ENCODE peak calls at places on chromosomes 5 and 9, in ten cellular contexts. One of them, this sample, is unnamed. For H3K4me1, the result is how much of the 10 kb centered on the place peaks cover.

GRCh38 chr9:14222149-14222835 is 91.6 kb downstream of the NFIB start:
- DNase-seq in HCT116: no peak
- DNase-seq in esophagus squamous epithelium: no peak
- DNase-seq in upper lobe of right lung: no peak
- DNase-seq in psoas muscle: no peak
- DNase-seq in gastrocnemius medialis: no peak
- DNase-seq in pancreas: no peak
- DNase-seq in fibroblast of lung: no peak
- DNase-seq in ovary: no peak
- DNase-seq in aorta: no peak
- DNase-seq in this sample: no peak

GRCh38 chr9:133144142-133144886 is 19.4 kb downstream of the GBGT1 start:
- DNase-seq in aorta: peak
- DNase-seq in ovary: no peak
- DNase-seq in upper lobe of right lung: peak
- DNase-seq in gastrocnemius medialis: peak
- DNase-seq in fibroblast of lung: peak
- DNase-seq in esophagus squamous epithelium: peak
- DNase-seq in pancreas: peak
- DNase-seq in psoas muscle: peak
- DNase-seq in HCT116: no peak
- DNase-seq in this sample: peak

GRCh38 chr5:92409131-92409530 is 1026.0 kb upstream of the ARRDC3 start:
- DNase-seq in gastrocnemius medialis: no peak
- DNase-seq in psoas muscle: no peak
- DNase-seq in ovary: no peak
- DNase-seq in fibroblast of lung: peak
- DNase-seq in pancreas: no peak
- DNase-seq in HCT116: no peak
- DNase-seq in aorta: no peak
- DNase-seq in esophagus squamous epithelium: no peak
- DNase-seq in upper lobe of right lung: no peak
- DNase-seq in this sample: no peak

GRCh38 chr9:93480728-93481324 is 27.4 kb upstream of the FAM120AOS start:
- DNase-seq in ovary: no peak
- DNase-seq in HCT116: no peak
- DNase-seq in fibroblast of lung: no peak
- DNase-seq in aorta: no peak
- DNase-seq in esophagus squamous epithelium: no peak
- DNase-seq in gastrocnemius medialis: no peak
- DNase-seq in pancreas: no peak
- DNase-seq in psoas muscle: no peak
- DNase-seq in upper lobe of right lung: no peak
- DNase-seq in this sample: no peak

GRCh38 chr5:18778226-18778625 is 1144.0 kb downstream of the TAF11L14 start:
- DNase-seq in upper lobe of right lung: no peak
- DNase-seq in fibroblast of lung: no peak
- DNase-seq in pancreas: no peak
- DNase-seq in esophagus squamous epithelium: no peak
- DNase-seq in gastrocnemius medialis: no peak
- DNase-seq in psoas muscle: no peak
- DNase-seq in ovary: no peak
- DNase-seq in HCT116: no peak
- DNase-seq in aorta: no peak
- DNase-seq in this sample: no peak

GRCh38 chr5:13976867-13977479 is 32.5 kb upstream of the DNAH5 start:
- DNase-seq in fibroblast of lung: peak
- DNase-seq in psoas muscle: no peak
- DNase-seq in esophagus squamous epithelium: no peak
- DNase-seq in HCT116: peak
- DNase-seq in aorta: no peak
- DNase-seq in pancreas: no peak
- DNase-seq in ovary: no peak
- DNase-seq in upper lobe of right lung: no peak
- DNase-seq in gastrocnemius medialis: no peak
- DNase-seq in this sample: no peak

GRCh38 chr9:30932226-30932625 is 1452.2 kb upstream of the ACO1 start:
- DNase-seq in aorta: no peak
- DNase-seq in ovary: no peak
- DNase-seq in fibroblast of lung: peak
- DNase-seq in HCT116: peak
- DNase-seq in psoas muscle: no peak
- DNase-seq in gastrocnemius medialis: no peak
- DNase-seq in pancreas: no peak
- DNase-seq in upper lobe of right lung: no peak
- DNase-seq in esophagus squamous epithelium: no peak
- DNase-seq in this sample: no peak

GRCh38 chr5:138438003-138438723 is 694 bp upstream of the REEP2 start:
- DNase-seq in upper lobe of right lung: no peak
- DNase-seq in ovary: no peak
- DNase-seq in psoas muscle: no peak
- DNase-seq in HCT116: no peak
- DNase-seq in pancreas: no peak
- DNase-seq in fibroblast of lung: no peak
- DNase-seq in esophagus squamous epithelium: no peak
- DNase-seq in gastrocnemius medialis: no peak
- DNase-seq in aorta: no peak
- DNase-seq in this sample: no peak

GRCh38 chr9:69584746-69585145 is 87.4 kb downstream of the APBA1 start:
- DNase-seq in aorta: no peak
- DNase-seq in gastrocnemius medialis: no peak
- DNase-seq in fibroblast of lung: peak
- DNase-seq in esophagus squamous epithelium: no peak
- DNase-seq in HCT116: no peak
- DNase-seq in psoas muscle: no peak
- DNase-seq in ovary: no peak
- DNase-seq in pancreas: no peak
- DNase-seq in upper lobe of right lung: no peak
- DNase-seq in this sample: no peak

GRCh38 chr5:107388111-107388861 is 282.5 kb downstream of the EFNA5 start:
- DNase-seq in upper lobe of right lung: no peak
- DNase-seq in aorta: no peak
- DNase-seq in psoas muscle: no peak
- DNase-seq in ovary: no peak
- DNase-seq in HCT116: no peak
- DNase-seq in esophagus squamous epithelium: no peak
- DNase-seq in pancreas: no peak
- DNase-seq in fibroblast of lung: peak
- DNase-seq in gastrocnemius medialis: no peak
- DNase-seq in this sample: no peak

GRCh38 chr5:37869221-37869620 is 29.4 kb upstream of the GDNF start:
- DNase-seq in pancreas: no peak
- DNase-seq in esophagus squamous epithelium: no peak
- DNase-seq in HCT116: no peak
- DNase-seq in psoas muscle: no peak
- DNase-seq in ovary: no peak
- DNase-seq in gastrocnemius medialis: no peak
- DNase-seq in fibroblast of lung: no peak
- DNase-seq in aorta: no peak
- DNase-seq in upper lobe of right lung: no peak
- DNase-seq in this sample: no peak

GRCh38 chr5:107056278-107056677 is 614.5 kb downstream of the EFNA5 start:
- DNase-seq in esophagus squamous epithelium: no peak
- DNase-seq in upper lobe of right lung: no peak
- DNase-seq in pancreas: no peak
- DNase-seq in gastrocnemius medialis: no peak
- DNase-seq in ovary: no peak
- DNase-seq in aorta: no peak
- DNase-seq in psoas muscle: no peak
- DNase-seq in HCT116: no peak
- DNase-seq in fibroblast of lung: no peak
- DNase-seq in this sample: no peak

GRCh38 chr5:80206282-80206681 is 49.6 kb downstream of the SERINC5 start:
- DNase-seq in fibroblast of lung: peak
- DNase-seq in ovary: no peak
- DNase-seq in gastrocnemius medialis: no peak
- DNase-seq in HCT116: no peak
- DNase-seq in pancreas: no peak
- DNase-seq in psoas muscle: no peak
- DNase-seq in upper lobe of right lung: no peak
- DNase-seq in esophagus squamous epithelium: no peak
- DNase-seq in aorta: no peak
- DNase-seq in this sample: no peak

GRCh38 chr5:80210014-80210413 is 45.8 kb downstream of the SERINC5 start:
- DNase-seq in aorta: no peak
- DNase-seq in esophagus squamous epithelium: no peak
- DNase-seq in HCT116: no peak
- DNase-seq in pancreas: no peak
- DNase-seq in upper lobe of right lung: no peak
- DNase-seq in fibroblast of lung: peak
- DNase-seq in gastrocnemius medialis: no peak
- DNase-seq in ovary: no peak
- DNase-seq in psoas muscle: no peak
- DNase-seq in this sample: no peak

GRCh38 chr5:80208337-80208736 is 47.5 kb downstream of the SERINC5 start:
- DNase-seq in ovary: no peak
- DNase-seq in gastrocnemius medialis: no peak
- DNase-seq in upper lobe of right lung: no peak
- DNase-seq in fibroblast of lung: no peak
- DNase-seq in esophagus squamous epithelium: no peak
- DNase-seq in pancreas: no peak
- DNase-seq in aorta: no peak
- DNase-seq in HCT116: no peak
- DNase-seq in psoas muscle: no peak
- DNase-seq in this sample: no peak

GRCh38 chr5:80204808-80205614 is 50.8 kb downstream of the SERINC5 start:
- DNase-seq in psoas muscle: no peak
- DNase-seq in fibroblast of lung: peak
- DNase-seq in ovary: peak
- DNase-seq in HCT116: no peak
- DNase-seq in esophagus squamous epithelium: no peak
- DNase-seq in pancreas: no peak
- DNase-seq in aorta: no peak
- DNase-seq in gastrocnemius medialis: no peak
- DNase-seq in upper lobe of right lung: no peak
- DNase-seq in this sample: peak

GRCh38 chr5:80207832-80208231 is 48.0 kb downstream of the SERINC5 start:
- DNase-seq in pancreas: no peak
- DNase-seq in esophagus squamous epithelium: no peak
- DNase-seq in psoas muscle: no peak
- DNase-seq in gastrocnemius medialis: no peak
- DNase-seq in HCT116: no peak
- DNase-seq in fibroblast of lung: no peak
- DNase-seq in upper lobe of right lung: no peak
- DNase-seq in aorta: no peak
- DNase-seq in ovary: no peak
- DNase-seq in this sample: no peak
- H3K4me1 ChIP-seq in pancreas: under half
- H3K4me1 ChIP-seq in esophagus squamous epithelium: under half
- H3K4me1 ChIP-seq in psoas muscle: under half
- H3K4me1 ChIP-seq in gastrocnemius medialis: under half
- H3K4me1 ChIP-seq in HCT116: under half
- H3K4me1 ChIP-seq in fibroblast of lung: under half
- H3K4me1 ChIP-seq in upper lobe of right lung: under half
- H3K4me1 ChIP-seq in aorta: under half
- H3K4me1 ChIP-seq in ovary: under half
- H3K4me1 ChIP-seq in this sample: under half

DNA sequence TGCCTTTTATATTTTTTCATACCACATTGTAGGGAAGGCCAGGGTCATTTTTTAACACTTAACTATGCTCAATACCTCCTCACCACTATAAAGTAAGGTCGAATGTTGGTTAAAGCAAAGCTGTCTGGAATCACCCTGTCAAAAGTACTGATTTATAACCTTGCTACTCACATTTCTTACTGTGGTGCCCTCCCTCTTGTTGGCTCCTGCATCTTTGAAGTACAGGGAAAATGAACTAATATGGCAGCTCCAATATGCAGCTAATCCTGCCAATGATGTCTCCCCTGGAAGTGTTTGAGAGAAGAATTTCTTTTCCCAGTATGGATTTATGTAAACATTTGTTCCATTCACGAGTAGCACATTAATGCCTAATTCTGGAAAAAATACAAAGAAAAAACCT is 108.4 kb upstream of the RPS23 start:
- DNase-seq in upper lobe of right lung: no peak
- DNase-seq in psoas muscle: no peak
- DNase-seq in gastrocnemius medialis: no peak
- DNase-seq in esophagus squamous epithelium: no peak
- DNase-seq in ovary: no peak
- DNase-seq in pancreas: no peak
- DNase-seq in HCT116: no peak
- DNase-seq in fibroblast of lung: peak
- DNase-seq in aorta: no peak
- DNase-seq in this sample: no peak
- H3K27ac ChIP-seq in upper lobe of right lung: no peak
- H3K27ac ChIP-seq in psoas muscle: no peak
- H3K27ac ChIP-seq in gastrocnemius medialis: no peak
- H3K27ac ChIP-seq in esophagus squamous epithelium: no peak
- H3K27ac ChIP-seq in ovary: no peak
- H3K27ac ChIP-seq in pancreas: no peak
- H3K27ac ChIP-seq in HCT116: no peak
- H3K27ac ChIP-seq in fibroblast of lung: no peak
- H3K27ac ChIP-seq in aorta: no peak
- H3K27ac ChIP-seq in this sample: no peak

DNA sequence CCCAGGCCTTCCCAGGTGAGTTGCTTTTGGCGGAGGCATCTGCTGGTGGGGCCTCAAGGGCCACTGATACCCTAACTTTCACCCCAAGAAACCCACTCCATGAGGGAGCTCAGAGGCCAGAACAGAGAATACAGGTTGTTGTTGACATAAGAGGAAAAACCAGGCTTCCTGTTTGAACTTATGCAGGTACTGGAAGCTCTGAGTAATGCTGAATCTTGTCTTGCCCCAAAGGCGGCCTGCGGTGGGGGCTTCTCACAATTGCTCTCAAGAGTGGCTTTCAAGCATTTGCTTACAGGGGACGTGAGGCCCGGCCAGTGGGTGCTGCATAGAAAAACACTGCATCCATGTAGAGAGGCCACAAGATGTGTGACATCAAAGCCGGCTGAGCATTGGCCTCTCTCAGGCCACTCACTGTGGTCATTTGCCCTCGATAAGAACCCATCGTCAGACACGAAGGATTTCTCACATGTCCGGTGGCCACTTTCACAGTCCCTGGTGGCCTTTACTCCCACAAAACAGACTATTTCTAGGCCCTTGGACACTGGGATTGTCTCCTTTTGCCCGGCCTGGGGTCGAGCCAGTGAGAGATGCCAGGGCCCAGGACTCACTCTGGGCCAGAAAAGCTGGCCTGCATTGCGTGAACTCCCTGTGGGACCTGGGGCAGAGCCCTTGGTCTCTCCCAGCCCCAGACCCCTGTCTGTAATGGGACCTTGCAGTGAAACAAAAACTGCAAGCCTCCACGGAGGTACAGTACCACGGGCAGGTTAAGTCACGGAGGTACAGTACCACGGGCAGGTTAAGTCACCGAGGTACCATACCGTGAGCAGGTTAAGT is 34.5 kb upstream of the TCF7 start:
- DNase-seq in HCT116: no peak
- DNase-seq in fibroblast of lung: no peak
- DNase-seq in gastrocnemius medialis: no peak
- DNase-seq in upper lobe of right lung: no peak
- DNase-seq in ovary: no peak
- DNase-seq in aorta: no peak
- DNase-seq in psoas muscle: no peak
- DNase-seq in pancreas: no peak
- DNase-seq in esophagus squamous epithelium: no peak
- DNase-seq in this sample: no peak
- H3K4me1 ChIP-seq in HCT116: under half
- H3K4me1 ChIP-seq in fibroblast of lung: under half
- H3K4me1 ChIP-seq in gastrocnemius medialis: under half
- H3K4me1 ChIP-seq in upper lobe of right lung: under half
- H3K4me1 ChIP-seq in ovary: under half
- H3K4me1 ChIP-seq in aorta: under half
- H3K4me1 ChIP-seq in psoas muscle: under half
- H3K4me1 ChIP-seq in pancreas: under half
- H3K4me1 ChIP-seq in esophagus squamous epithelium: under half
- H3K4me1 ChIP-seq in this sample: under half

GRCh38 chr9:99171225-99172128 is 50.3 kb downstream of the ALG2 start:
- DNase-seq in aorta: no peak
- DNase-seq in upper lobe of right lung: no peak
- DNase-seq in HCT116: no peak
- DNase-seq in gastrocnemius medialis: no peak
- DNase-seq in esophagus squamous epithelium: no peak
- DNase-seq in pancreas: no peak
- DNase-seq in fibroblast of lung: no peak
- DNase-seq in psoas muscle: no peak
- DNase-seq in ovary: no peak
- DNase-seq in this sample: no peak
- H3K27ac ChIP-seq in aorta: no peak
- H3K27ac ChIP-seq in upper lobe of right lung: no peak
- H3K27ac ChIP-seq in HCT116: no peak
- H3K27ac ChIP-seq in gastrocnemius medialis: no peak
- H3K27ac ChIP-seq in esophagus squamous epithelium: no peak
- H3K27ac ChIP-seq in pancreas: no peak
- H3K27ac ChIP-seq in fibroblast of lung: no peak
- H3K27ac ChIP-seq in psoas muscle: no peak
- H3K27ac ChIP-seq in ovary: no peak
- H3K27ac ChIP-seq in this sample: no peak

This sample was measured in heart right ventricle.